ENCODE peak calls at places on chromosomes 2 and 18, in seven cellular contexts. G is OCI-LY7, J is endothelial cell of umbilical vein, A is body of pancreas, S is astrocyte of the spinal cord, C is heart right ventricle, D is AG10803. B is an unnamed sample.

GRCh38 chr2:113157897-113158753 is 15.6 kb upstream of the PSD4 start:
- DNase-seq in G (no peak), J (peak), A (peak), S (peak), C (no peak), D (peak), B (no peak)

GRCh38 chr2:11914455-11914854 is 168.0 kb downstream of the LPIN1 start:
- DNase-seq in G (no peak), J (no peak), A (no peak), S (peak), C (no peak), D (peak), B (peak)

GRCh38 chr18:72866572-72866900 is 1.3 kb downstream of the NETO1 start:
- DNase-seq in G (no peak), J (no peak), A (no peak), S (no peak), C (no peak), D (no peak), B (no peak)

GRCh38 chr2:231627384-231628156 is 34.9 kb downstream of the TEX44 start:
- DNase-seq in G (no peak), J (no peak), A (no peak), S (no peak), C (no peak), D (peak), B (no peak)

GRCh38 chr2:84925724-84926376 is 20.4 kb downstream of the TMSB10 start:
- DNase-seq in G (peak), J (peak), A (peak), S (peak), C (peak), D (peak), B (peak)

GRCh38 chr2:73890301-73891092 is 2.3 kb upstream of the ACTG2 start:
- DNase-seq in G (no peak), J (no peak), A (no peak), S (peak), C (no peak), D (peak), B (no peak)

GRCh38 chr2:98086491-98087446 is at the start of gene VWA3B:
- DNase-seq in G (peak), J (no peak), A (peak), S (peak), C (peak), D (peak), B (peak)

GRCh38 chr18:30121397-30121796 is 921.1 kb downstream of the DSC3 start:
- DNase-seq in G (no peak), J (no peak), A (no peak), S (no peak), C (no peak), D (no peak), B (no peak)

GRCh38 chr2:9778471-9779402 is 64.5 kb upstream of the TAF1B start:
- DNase-seq in G (no peak), J (no peak), A (no peak), S (no peak), C (no peak), D (no peak), B (no peak)

GRCh38 chr2:100425573-100426383 is 8.3 kb upstream of the CHST10 start:
- DNase-seq in G (no peak), J (no peak), A (no peak), S (no peak), C (no peak), D (no peak), B (peak)

GRCh38 chr2:177077778-177078177 is 134.8 kb upstream of the HNRNPA3 start:
- DNase-seq in G (no peak), J (no peak), A (no peak), S (no peak), C (no peak), D (no peak), B (no peak)

GRCh38 chr2:127615511-127616166 is 30.3 kb upstream of the GPR17 start:
- DNase-seq in G (no peak), J (no peak), A (no peak), S (no peak), C (no peak), D (peak), B (no peak)

GRCh38 chr2:191636235-191636543 is 41.7 kb upstream of the NABP1 start:
- DNase-seq in G (no peak), J (no peak), A (no peak), S (peak), C (no peak), D (peak), B (no peak)

DNA sequence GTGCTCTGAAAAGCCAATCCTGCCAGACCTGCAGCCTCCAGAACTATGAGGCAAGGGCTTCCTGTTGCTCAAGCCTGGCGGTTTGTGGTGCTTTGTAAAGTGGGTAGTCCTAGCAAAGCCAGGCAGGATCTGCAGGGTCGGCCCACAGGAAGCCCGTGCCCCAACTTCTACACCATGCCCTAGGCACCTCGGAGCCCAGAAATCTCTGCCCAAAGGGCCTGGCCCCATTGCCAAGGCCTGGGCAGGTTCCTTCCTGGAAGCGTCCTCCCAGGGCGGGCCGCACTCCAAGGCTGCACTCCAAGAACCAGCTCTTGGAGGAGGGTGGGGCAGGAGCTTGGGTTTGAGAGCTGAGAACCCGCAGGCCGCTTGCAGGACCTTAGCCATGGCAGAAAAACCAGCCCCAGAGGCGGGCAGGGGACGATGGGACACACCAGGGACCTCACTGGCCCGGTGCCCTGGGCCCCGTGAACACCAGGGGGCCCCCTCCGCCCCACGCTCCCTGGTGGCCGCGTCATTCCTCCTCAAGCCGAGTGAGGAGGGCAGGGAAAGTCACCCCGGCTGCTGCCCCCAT is 37.2 kb upstream of the ID2 start:
- DNase-seq in G (no peak), J (no peak), A (no peak), S (no peak), C (peak), D (peak), B (peak)
- TF ChIP-seq CTCF in G (peak), J (no peak), A (no peak), S (no peak), C (peak), D (peak), B (peak)

GRCh38 chr2:182522428-182522896 is 95.6 kb upstream of the PDE1A start:
- DNase-seq in G (no peak), J (peak), A (no peak), S (peak), C (no peak), D (peak), B (no peak)
- H3K4me3 ChIP-seq in G (no peak), J (peak), A (no peak), S (no peak), C (peak), D (no peak), B (no peak)

GRCh38 chr2:186518945-186519344 is 32.9 kb downstream of the ZC3H15 start:
- DNase-seq in G (no peak), J (no peak), A (no peak), S (peak), C (no peak), D (peak), B (no peak)

GRCh38 chr2:186515376-186515775 is 29.3 kb downstream of the ZC3H15 start:
- DNase-seq in G (no peak), J (no peak), A (no peak), S (peak), C (no peak), D (peak), B (no peak)

GRCh38 chr2:186518291-186518690 is 32.2 kb downstream of the ZC3H15 start:
- DNase-seq in G (no peak), J (no peak), A (no peak), S (no peak), C (no peak), D (no peak), B (peak)

GRCh38 chr2:186517090-186517489 is 31.0 kb downstream of the ZC3H15 start:
- DNase-seq in G (no peak), J (no peak), A (no peak), S (no peak), C (no peak), D (peak), B (no peak)

DNA sequence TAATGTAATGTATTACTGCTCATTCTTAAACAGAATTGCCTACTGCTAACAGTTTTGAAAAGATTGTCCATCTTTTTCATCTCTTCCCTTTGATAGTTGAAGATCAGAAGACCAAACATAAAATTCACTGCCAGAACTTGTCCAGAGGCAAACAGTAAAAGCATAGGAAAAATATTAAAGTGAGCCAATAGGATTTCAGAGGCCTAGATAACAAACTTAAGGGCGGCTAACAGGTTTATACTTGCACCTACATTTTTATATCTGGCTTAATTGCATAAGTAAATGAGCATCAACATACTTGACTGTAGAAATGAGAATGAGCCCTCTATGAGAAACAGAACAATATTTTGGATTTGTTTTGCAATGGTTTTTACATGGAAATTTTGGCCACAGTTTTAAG is 30.3 kb downstream of the ZC3H15 start:
- DNase-seq in G (no peak), J (no peak), A (no peak), S (no peak), C (no peak), D (no peak), B (no peak)
- TF ChIP-seq CTCF in G (no peak), J (no peak), A (no peak), S (no peak), C (no peak), D (no peak), B (no peak)

DNA sequence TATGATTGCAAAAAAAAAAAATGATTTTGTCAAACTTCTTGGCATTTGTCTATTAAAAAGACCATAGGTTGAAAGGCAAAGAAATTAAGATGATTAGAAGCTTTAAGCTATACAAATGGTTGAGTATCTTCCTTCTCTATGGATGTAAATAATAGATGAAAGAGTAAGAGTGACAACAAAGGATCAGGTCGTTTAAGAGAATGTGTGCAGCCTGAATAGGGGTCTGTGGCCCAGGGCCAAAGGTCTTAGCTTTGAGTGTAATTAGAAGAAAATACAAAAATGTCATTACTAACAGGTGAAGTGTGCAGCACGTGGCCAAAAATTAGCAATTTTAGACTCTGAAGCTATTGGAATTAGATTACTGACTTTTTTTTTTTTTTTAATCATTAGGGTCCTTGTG is 122.4 kb downstream of the GREB1L start:
- DNase-seq in G (no peak), J (no peak), A (no peak), S (no peak), C (no peak), D (no peak), B (no peak)
- H3K4me3 ChIP-seq in G (no peak), J (no peak), A (no peak), S (no peak), C (no peak), D (no peak), B (no peak)

B was measured in NB4.